ENCODE peak calls at places on chromosome 4, in seven cellular contexts. Q is H1, K is SK-N-SH, W is K562, L is GM12892, Y is HepG2, I is GM12878. O is an unnamed sample.

GRCh38 chr4:55312491-55313101 is 33.4 kb upstream of the SRD5A3 start:
- DNase-seq in Y (peak; percentile 33), I (no peak), Q (peak; percentile 23), K (peak; percentile 19), W (no peak), L (no peak), O (no peak)

GRCh38 chr4:73730292-73730691 is 10.1 kb upstream of the CXCL8 start:
- DNase-seq in Y (no peak), L (no peak), I (no peak), W (no peak), K (no peak), Q (no peak), O (no peak)

GRCh38 chr4:130738233-130738632 is 1642.3 kb downstream of the C4orf33 start:
- DNase-seq in L (no peak), Y (no peak), I (no peak), K (no peak), Q (no peak), W (no peak), O (no peak)

GRCh38 chr4:185202984-185203379 is 818 bp downstream of the CFAP97 start:
- DNase-seq in I (no peak), K (no peak), L (no peak), Y (no peak), W (no peak), Q (no peak), O (no peak)

GRCh38 chr4:69875576-69875975 is 15.6 kb upstream of the SULT1E1 start:
- DNase-seq in Q (no peak), Y (no peak), W (no peak), K (no peak), L (no peak), I (no peak), O (no peak)

GRCh38 chr4:30840571-30840970 is 120.4 kb downstream of the PCDH7 start:
- DNase-seq in Y (no peak), K (no peak), W (no peak), L (no peak), I (no peak), Q (no peak), O (no peak)

GRCh38 chr4:150948069-150948468 is 67.0 kb downstream of the LRBA start:
- DNase-seq in Y (no peak), I (no peak), Q (no peak), K (no peak), W (no peak), L (no peak), O (no peak)

GRCh38 chr4:165464813-165465381 is 86.1 kb downstream of the CPE start:
- DNase-seq in K (peak; percentile 54), W (peak; percentile 60), L (no peak), Y (peak; percentile 18), I (no peak), Q (no peak), O (no peak)

GRCh38 chr4:112516401-112517066 is 554 bp upstream of the NEUROG2 start:
- DNase-seq in K (peak; percentile 81), I (no peak), L (no peak), Y (no peak), Q (no peak), W (peak; percentile 21), O (peak; percentile 38)

GRCh38 chr4:78058591-78059523 is 1.7 kb downstream of the FRAS1 start:
- DNase-seq in Y (peak; percentile 19), K (peak; percentile 72), L (no peak), W (no peak), I (no peak), Q (peak; percentile 21), O (no peak)

GRCh38 chr4:133424611-133425010 is 275.5 kb downstream of the PCDH10 start:
- DNase-seq in K (no peak), W (no peak), I (no peak), Y (no peak), L (no peak), Q (no peak), O (no peak)

GRCh38 chr4:142809559-142809958 is 36.5 kb downstream of the INPP4B start:
- DNase-seq in I (no peak), Y (no peak), L (no peak), W (no peak), Q (no peak), K (no peak), O (no peak)

GRCh38 chr4:125849869-125850268 is 535.1 kb downstream of the FAT4 start:
- DNase-seq in I (no peak), W (no peak), K (no peak), L (no peak), Y (no peak), Q (no peak), O (no peak)

GRCh38 chr4:19368800-19369199 is 882.9 kb upstream of the SLIT2 start:
- DNase-seq in Q (no peak), Y (no peak), K (no peak), L (no peak), W (no peak), I (no peak), O (no peak)

GRCh38 chr4:60216752-60217151 is 983.4 kb upstream of the ADGRL3 start:
- DNase-seq in L (no peak), Y (no peak), Q (no peak), I (no peak), K (no peak), W (no peak), O (no peak)

GRCh38 chr4:169621754-169622481 is 1.5 kb downstream of the CLCN3 start:
- DNase-seq in K (peak; percentile 22), Y (peak; percentile 57), W (peak; percentile 10), I (no peak), Q (no peak), L (no peak), O (no peak)

GRCh38 chr4:98939892-98940298 is 11.0 kb upstream of the EIF4E start:
- DNase-seq in W (peak; percentile 37), L (no peak), Y (peak; percentile 35), K (peak; percentile 42), I (no peak), Q (no peak), O (no peak)

GRCh38 chr4:65592089-65592488 is 78.2 kb downstream of the EPHA5 start:
- DNase-seq in Y (no peak), W (no peak), Q (no peak), I (no peak), K (no peak), L (no peak), O (no peak)

GRCh38 chr4:113699772-113700171 is 61.8 kb downstream of the CAMK2D start:
- DNase-seq in W (no peak), L (no peak), Y (no peak), Q (no peak), I (no peak), K (no peak), O (no peak)

GRCh38 chr4:157821814-157822213 is 351.0 kb downstream of the GASK1B start:
- DNase-seq in Y (no peak), K (no peak), I (no peak), W (no peak), L (no peak), Q (no peak), O (no peak)

GRCh38 chr4:139669859-139670258 is 4.2 kb downstream of the MGST2 start:
- DNase-seq in W (no peak), L (no peak), Y (no peak), Q (no peak), K (no peak), I (no peak), O (no peak)

GRCh38 chr4:6179362-6179761 is 21.0 kb downstream of the JAKMIP1 start:
- DNase-seq in K (no peak), Q (no peak), W (no peak), L (no peak), I (no peak), Y (no peak), O (no peak)

DNA sequence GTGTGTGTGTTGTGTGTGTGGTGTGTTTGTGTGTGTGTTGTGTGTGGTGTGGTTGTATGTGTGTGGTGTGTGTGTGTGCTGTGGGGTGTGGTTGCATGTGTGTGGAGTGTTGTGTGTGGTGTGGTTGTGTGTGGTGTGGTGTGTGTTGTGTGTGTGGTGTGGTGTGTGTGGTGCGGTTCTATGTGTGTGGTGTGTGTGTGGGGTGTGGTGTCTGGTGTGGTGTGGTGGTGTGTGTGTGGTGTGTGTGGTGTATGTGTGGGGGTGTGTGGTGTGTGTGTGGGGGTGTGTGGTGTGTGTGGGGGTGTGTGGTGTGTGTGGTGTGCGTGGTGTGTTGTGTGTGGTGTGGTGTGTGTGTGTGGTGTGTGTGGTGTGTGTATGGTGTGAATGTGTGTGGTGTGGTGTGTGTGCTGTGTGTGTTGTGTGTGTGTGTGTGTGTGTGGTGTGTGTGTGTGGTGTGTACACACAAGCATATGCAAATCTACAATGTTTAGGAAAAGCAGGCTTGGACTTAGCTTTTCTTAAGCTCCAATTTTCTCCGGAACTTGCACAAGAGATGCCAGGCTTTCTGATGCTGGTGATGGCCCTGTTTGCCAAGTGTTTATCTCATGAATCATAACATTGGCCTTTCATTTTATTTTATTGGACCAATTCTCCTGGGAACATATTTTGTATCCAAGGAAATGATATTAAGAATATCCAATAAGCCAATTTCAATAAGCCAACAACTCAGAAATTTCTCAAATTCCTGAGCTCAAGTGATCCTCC is 148.7 kb downstream of the SPATA18 start:
- DNase-seq in I (no peak), W (no peak), K (no peak), Q (no peak), L (no peak), Y (peak; percentile 10), O (no peak)
- TF ChIP-seq TAF1 in I (no peak), W (no peak), K (no peak), Q (no peak), L (no peak), Y (no peak), O (no peak)

DNA sequence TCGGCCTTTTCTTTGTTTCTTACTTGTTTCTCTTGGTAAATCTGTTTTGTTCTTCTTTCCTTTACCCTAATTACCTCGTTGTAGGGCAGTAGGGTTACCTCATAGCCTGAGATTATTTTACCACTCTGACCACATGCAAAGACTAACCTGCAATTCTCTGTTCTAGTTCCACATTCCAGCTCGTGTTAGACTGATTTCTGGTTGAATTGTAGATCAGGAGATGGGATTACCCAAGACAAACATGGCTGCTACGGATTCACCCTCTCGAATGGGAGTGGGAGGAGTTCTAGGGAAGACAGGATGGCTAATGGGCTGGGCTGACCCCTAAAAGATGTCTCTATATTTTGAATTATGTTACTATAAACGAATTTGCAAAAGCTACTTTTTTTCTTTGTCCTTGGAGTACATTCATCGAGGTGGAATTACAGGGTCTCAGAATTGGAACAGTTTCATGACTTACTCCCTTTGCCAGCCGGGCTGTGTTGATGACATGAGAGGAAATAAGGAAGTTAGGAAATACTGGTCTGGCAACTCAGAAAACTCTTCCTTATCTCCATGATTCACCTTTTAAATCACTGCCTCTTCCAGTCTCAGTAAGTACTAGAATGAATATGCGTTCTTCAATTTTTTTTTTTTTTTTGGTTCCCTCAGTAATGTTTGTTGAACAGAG is 36.7 kb upstream of the FBXW7 start:
- DNase-seq in Q (no peak), Y (no peak), L (no peak), I (no peak), K (no peak), W (no peak), O (no peak)
- TF ChIP-seq TAF1 in Q (no peak), Y (no peak), L (no peak), I (no peak), K (no peak), W (no peak), O (no peak)

DNA sequence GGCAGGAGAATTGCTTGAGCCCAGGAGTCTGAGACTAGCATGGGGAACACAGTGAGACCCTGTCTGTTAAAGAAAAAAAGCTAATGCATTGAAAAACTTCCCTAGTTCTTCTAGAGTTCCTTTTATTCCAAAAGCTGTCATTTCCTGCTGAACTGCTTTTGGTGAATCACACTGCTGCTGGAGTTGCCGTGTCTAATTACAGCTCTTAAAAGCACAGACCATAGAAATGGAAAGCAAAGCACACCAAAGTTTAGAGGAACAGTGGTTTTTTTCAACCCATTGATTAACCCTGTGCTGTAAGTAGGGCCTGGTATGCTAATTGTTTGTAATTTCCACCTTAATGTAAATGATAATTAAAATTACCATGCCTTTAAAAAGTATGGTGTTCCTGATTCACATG is 52.4 kb downstream of the SEPTIN11 start:
- DNase-seq in K (no peak), Y (no peak), Q (no peak), L (no peak), W (no peak), I (no peak), O (no peak)
- TF ChIP-seq TAF1 in K (no peak), Y (no peak), Q (no peak), L (no peak), W (no peak), I (no peak), O (no peak)

GRCh38 chr4:8228319-8229250 is 29.5 kb downstream of the SH3TC1 start:
- DNase-seq in I (peak; percentile 76), W (peak; percentile 64), Q (no peak), K (no peak), Y (no peak), L (peak; percentile 74), O (peak; percentile 66)
- TF ChIP-seq TAF1 in I (no peak), W (no peak), Q (no peak), K (no peak), Y (no peak), L (no peak), O (no peak)

O was measured in GM12891.